ENCODE peak calls at places on chromosome 14, in six cellular contexts. One of them, this sample, is unnamed.

GRCh38 chr14:98189077-98189476 is 1082.9 kb downstream of the BCL11B start:
- DNase-seq in GM23248: no peak
- DNase-seq in PC-3: no peak
- DNase-seq in hepatocyte: no peak
- DNase-seq in OCI-LY7: no peak
- DNase-seq in HCT116: no peak
- DNase-seq in this sample: no peak

GRCh38 chr14:52937306-52937705 is 13.5 kb downstream of the FERMT2 start:
- DNase-seq in GM23248: peak; percentile 32
- DNase-seq in PC-3: no peak
- DNase-seq in OCI-LY7: no peak
- DNase-seq in HCT116: no peak
- DNase-seq in hepatocyte: no peak
- DNase-seq in this sample: no peak

GRCh38 chr14:97970222-97970621 is 1173.0 kb downstream of the VRK1 start:
- DNase-seq in OCI-LY7: no peak
- DNase-seq in hepatocyte: no peak
- DNase-seq in HCT116: no peak
- DNase-seq in PC-3: no peak
- DNase-seq in GM23248: no peak
- DNase-seq in this sample: no peak

GRCh38 chr14:25006961-25007795 is 42.8 kb downstream of the STXBP6 start:
- DNase-seq in hepatocyte: peak; percentile 71
- DNase-seq in OCI-LY7: no peak
- DNase-seq in HCT116: no peak
- DNase-seq in PC-3: peak; percentile 62
- DNase-seq in GM23248: peak; percentile 97
- DNase-seq in this sample: no peak

GRCh38 chr14:92644166-92644565 is 104.3 kb downstream of the LGMN start:
- DNase-seq in OCI-LY7: no peak
- DNase-seq in HCT116: peak; percentile 52
- DNase-seq in GM23248: peak; percentile 81
- DNase-seq in PC-3: peak; percentile 94
- DNase-seq in hepatocyte: no peak
- DNase-seq in this sample: no peak

GRCh38 chr14:36647417-36647826 is 14.2 kb upstream of the PAX9 start:
- DNase-seq in OCI-LY7: no peak
- DNase-seq in GM23248: no peak
- DNase-seq in HCT116: no peak
- DNase-seq in hepatocyte: no peak
- DNase-seq in PC-3: no peak
- DNase-seq in this sample: peak; percentile 47

GRCh38 chr14:63896278-63896720 is 43.5 kb downstream of the SYNE2 start:
- DNase-seq in hepatocyte: peak; percentile 16
- DNase-seq in PC-3: peak; percentile 73
- DNase-seq in HCT116: peak; percentile 12
- DNase-seq in OCI-LY7: no peak
- DNase-seq in GM23248: peak; percentile 72
- DNase-seq in this sample: no peak

GRCh38 chr14:102272392-102272791 is 32.6 kb downstream of the MOK start:
- DNase-seq in HCT116: no peak
- DNase-seq in OCI-LY7: no peak
- DNase-seq in hepatocyte: no peak
- DNase-seq in PC-3: no peak
- DNase-seq in GM23248: peak; percentile 66
- DNase-seq in this sample: no peak

GRCh38 chr14:56185991-56186390 is 67.8 kb downstream of the PELI2 start:
- DNase-seq in PC-3: no peak
- DNase-seq in HCT116: no peak
- DNase-seq in GM23248: no peak
- DNase-seq in hepatocyte: no peak
- DNase-seq in OCI-LY7: no peak
- DNase-seq in this sample: no peak

GRCh38 chr14:93085916-93086315 is 29.8 kb downstream of the ITPK1 start:
- DNase-seq in hepatocyte: no peak
- DNase-seq in OCI-LY7: no peak
- DNase-seq in HCT116: no peak
- DNase-seq in PC-3: peak; percentile 45
- DNase-seq in GM23248: peak; percentile 11
- DNase-seq in this sample: peak; percentile 64

GRCh38 chr14:80494769-80495168 is 283.5 kb upstream of the DIO2 start:
- DNase-seq in PC-3: no peak
- DNase-seq in OCI-LY7: no peak
- DNase-seq in hepatocyte: no peak
- DNase-seq in GM23248: no peak
- DNase-seq in HCT116: no peak
- DNase-seq in this sample: no peak

GRCh38 chr14:20848316-20848954 is 42.8 kb upstream of the RNASE3 start:
- DNase-seq in GM23248: peak; percentile 77
- DNase-seq in OCI-LY7: no peak
- DNase-seq in HCT116: peak; percentile 32
- DNase-seq in PC-3: peak; percentile 95
- DNase-seq in hepatocyte: peak; percentile 41
- DNase-seq in this sample: no peak

GRCh38 chr14:54881761-54882401 is 20.7 kb downstream of the GCH1 start:
- DNase-seq in OCI-LY7: peak; percentile 45
- DNase-seq in HCT116: no peak
- DNase-seq in GM23248: peak; percentile 76
- DNase-seq in PC-3: no peak
- DNase-seq in hepatocyte: no peak
- DNase-seq in this sample: no peak

GRCh38 chr14:102043251-102044025 is 43.4 kb downstream of the HSP90AA1 start:
- DNase-seq in GM23248: peak; percentile 90
- DNase-seq in hepatocyte: no peak
- DNase-seq in PC-3: peak; percentile 31
- DNase-seq in HCT116: no peak
- DNase-seq in OCI-LY7: no peak
- DNase-seq in this sample: no peak

GRCh38 chr14:24171422-24172260 is at the start of gene REC8:
- DNase-seq in PC-3: no peak
- DNase-seq in hepatocyte: peak; percentile 95
- DNase-seq in GM23248: no peak
- DNase-seq in HCT116: no peak
- DNase-seq in OCI-LY7: no peak
- DNase-seq in this sample: peak; percentile 100

GRCh38 chr14:66974397-66975025 is 214.7 kb upstream of the GARIN2 start:
- DNase-seq in OCI-LY7: no peak
- DNase-seq in PC-3: peak; percentile 59
- DNase-seq in GM23248: peak; percentile 15
- DNase-seq in HCT116: no peak
- DNase-seq in hepatocyte: no peak
- DNase-seq in this sample: no peak

DNA sequence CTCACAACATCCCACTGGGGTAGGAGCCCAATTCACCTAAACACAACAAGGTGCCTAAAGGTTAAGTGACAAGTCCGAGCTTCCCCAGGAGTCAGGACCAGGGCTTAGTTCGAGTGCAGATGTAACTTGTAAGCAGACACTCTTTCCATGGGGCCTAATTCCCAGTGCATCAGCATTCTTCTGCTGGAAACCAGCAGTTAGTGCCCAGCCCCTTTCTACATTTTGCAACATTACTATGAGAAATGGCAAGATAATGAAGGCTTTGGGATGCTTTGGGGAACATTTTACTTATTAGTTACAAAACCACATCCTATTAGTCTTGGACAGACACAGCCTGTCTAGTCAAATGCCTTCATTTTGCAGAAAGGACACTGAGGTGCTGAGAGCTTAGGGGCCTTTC is 179.8 kb downstream of the CALM1 start:
- DNase-seq in PC-3: no peak
- DNase-seq in HCT116: no peak
- DNase-seq in OCI-LY7: no peak
- DNase-seq in GM23248: peak; percentile 43
- DNase-seq in hepatocyte: peak; percentile 32
- DNase-seq in this sample: no peak
- TF ChIP-seq EZH2phosphoT487 in PC-3: no peak
- TF ChIP-seq EZH2phosphoT487 in HCT116: no peak
- TF ChIP-seq EZH2phosphoT487 in OCI-LY7: no peak
- TF ChIP-seq EZH2phosphoT487 in GM23248: no peak
- TF ChIP-seq EZH2phosphoT487 in hepatocyte: no peak
- TF ChIP-seq EZH2phosphoT487 in this sample: no peak

GRCh38 chr14:68705741-68706283 is 87.1 kb downstream of the ZFP36L1 start:
- DNase-seq in GM23248: no peak
- DNase-seq in HCT116: no peak
- DNase-seq in hepatocyte: no peak
- DNase-seq in OCI-LY7: no peak
- DNase-seq in PC-3: no peak
- DNase-seq in this sample: no peak

GRCh38 chr14:68703093-68703492 is 89.8 kb downstream of the ZFP36L1 start:
- DNase-seq in HCT116: no peak
- DNase-seq in hepatocyte: no peak
- DNase-seq in PC-3: peak; percentile 83
- DNase-seq in GM23248: peak; percentile 91
- DNase-seq in OCI-LY7: no peak
- DNase-seq in this sample: no peak

GRCh38 chr14:68707496-68707895 is 85.4 kb downstream of the ZFP36L1 start:
- DNase-seq in HCT116: no peak
- DNase-seq in hepatocyte: no peak
- DNase-seq in GM23248: no peak
- DNase-seq in OCI-LY7: no peak
- DNase-seq in PC-3: no peak
- DNase-seq in this sample: no peak

GRCh38 chr14:68702578-68702977 is 90.3 kb downstream of the ZFP36L1 start:
- DNase-seq in PC-3: no peak
- DNase-seq in HCT116: no peak
- DNase-seq in OCI-LY7: no peak
- DNase-seq in hepatocyte: no peak
- DNase-seq in GM23248: no peak
- DNase-seq in this sample: no peak

DNA sequence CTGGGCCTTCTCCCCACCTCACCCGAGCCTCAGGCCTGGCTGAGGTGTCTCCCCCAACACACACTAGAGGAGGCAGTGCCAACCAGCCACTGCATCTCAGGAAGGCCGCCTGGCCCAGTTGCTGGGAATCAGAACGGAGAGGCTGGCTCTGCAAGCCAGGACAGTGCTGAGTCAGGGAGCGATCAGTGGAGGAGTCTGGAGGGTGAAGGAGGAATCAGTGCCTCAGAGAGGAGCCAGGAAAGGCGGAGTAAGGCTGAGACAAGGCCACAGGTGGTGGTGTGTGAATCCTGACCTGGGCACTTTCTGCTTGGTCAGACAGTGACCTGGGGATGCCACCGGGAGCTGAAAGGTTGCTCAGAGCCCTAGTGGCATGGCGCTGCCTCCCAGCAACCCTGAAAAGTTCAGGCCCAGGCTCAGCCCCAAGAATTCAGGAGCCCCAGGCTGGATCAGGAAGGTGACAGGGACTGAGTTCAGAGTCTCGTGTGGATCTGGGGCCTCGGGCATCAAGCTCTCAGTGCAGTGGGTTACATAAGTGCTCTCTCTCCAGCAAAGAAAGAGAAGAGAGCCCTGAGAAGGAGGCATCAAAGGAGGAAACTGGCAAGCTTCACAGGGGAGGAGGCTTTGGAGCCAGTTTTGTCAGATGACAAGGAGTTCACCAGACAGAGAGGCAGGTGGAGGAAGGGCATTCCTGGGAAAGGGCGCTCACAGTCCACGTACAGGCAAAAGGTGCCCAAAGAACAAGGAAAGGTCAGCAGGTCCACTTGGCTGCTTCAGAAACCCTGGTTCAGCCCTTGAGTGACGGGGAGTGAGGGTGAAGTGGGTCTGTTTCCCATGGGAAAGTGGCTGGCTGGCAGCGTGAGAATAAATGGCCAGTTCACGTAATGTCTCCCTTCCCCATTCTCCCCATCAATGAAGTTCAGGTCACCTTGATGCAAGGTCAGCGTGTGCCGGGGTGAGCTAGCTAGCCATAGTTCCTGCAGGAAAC is 87.8 kb downstream of the ZFP36L1 start:
- DNase-seq in PC-3: peak; percentile 67
- DNase-seq in GM23248: peak; percentile 92
- DNase-seq in OCI-LY7: no peak
- DNase-seq in hepatocyte: no peak
- DNase-seq in HCT116: no peak
- DNase-seq in this sample: no peak
- TF ChIP-seq EZH2phosphoT487 in PC-3: no peak
- TF ChIP-seq EZH2phosphoT487 in GM23248: no peak
- TF ChIP-seq EZH2phosphoT487 in OCI-LY7: no peak
- TF ChIP-seq EZH2phosphoT487 in hepatocyte: no peak
- TF ChIP-seq EZH2phosphoT487 in HCT116: no peak
- TF ChIP-seq EZH2phosphoT487 in this sample: no peak

GRCh38 chr14:74619672-74620131 is 7.7 kb upstream of the LTBP2 start:
- DNase-seq in PC-3: peak; percentile 63
- DNase-seq in HCT116: no peak
- DNase-seq in GM23248: peak; percentile 99
- DNase-seq in OCI-LY7: no peak
- DNase-seq in hepatocyte: peak; percentile 80
- DNase-seq in this sample: no peak
- TF ChIP-seq EZH2phosphoT487 in PC-3: no peak
- TF ChIP-seq EZH2phosphoT487 in HCT116: no peak
- TF ChIP-seq EZH2phosphoT487 in GM23248: no peak
- TF ChIP-seq EZH2phosphoT487 in OCI-LY7: no peak
- TF ChIP-seq EZH2phosphoT487 in hepatocyte: no peak
- TF ChIP-seq EZH2phosphoT487 in this sample: no peak

GRCh38 chr14:86153480-86153879 is 623.5 kb downstream of the FLRT2 start:
- DNase-seq in HCT116: no peak
- DNase-seq in OCI-LY7: no peak
- DNase-seq in hepatocyte: no peak
- DNase-seq in GM23248: no peak
- DNase-seq in PC-3: no peak
- DNase-seq in this sample: peak; percentile 52
- TF ChIP-seq EZH2phosphoT487 in HCT116: no peak
- TF ChIP-seq EZH2phosphoT487 in OCI-LY7: no peak
- TF ChIP-seq EZH2phosphoT487 in hepatocyte: no peak
- TF ChIP-seq EZH2phosphoT487 in GM23248: no peak
- TF ChIP-seq EZH2phosphoT487 in PC-3: no peak
- TF ChIP-seq EZH2phosphoT487 in this sample: no peak

GRCh38 chr14:26199599-26200370 is 398.0 kb downstream of the NOVA1 start:
- DNase-seq in OCI-LY7: no peak
- DNase-seq in PC-3: peak; percentile 46
- DNase-seq in HCT116: no peak
- DNase-seq in hepatocyte: no peak
- DNase-seq in GM23248: peak; percentile 42
- DNase-seq in this sample: no peak
- TF ChIP-seq EZH2phosphoT487 in OCI-LY7: no peak
- TF ChIP-seq EZH2phosphoT487 in PC-3: no peak
- TF ChIP-seq EZH2phosphoT487 in HCT116: no peak
- TF ChIP-seq EZH2phosphoT487 in hepatocyte: no peak
- TF ChIP-seq EZH2phosphoT487 in GM23248: peak; percentile 61
- TF ChIP-seq EZH2phosphoT487 in this sample: no peak

GRCh38 chr14:23068792-23069412 is 11.6 kb upstream of the CDH24 start:
- DNase-seq in HCT116: peak; percentile 88
- DNase-seq in PC-3: peak; percentile 96
- DNase-seq in OCI-LY7: peak; percentile 87
- DNase-seq in GM23248: peak; percentile 92
- DNase-seq in hepatocyte: peak; percentile 94
- DNase-seq in this sample: peak; percentile 96
- TF ChIP-seq EZH2phosphoT487 in HCT116: no peak
- TF ChIP-seq EZH2phosphoT487 in PC-3: no peak
- TF ChIP-seq EZH2phosphoT487 in OCI-LY7: no peak
- TF ChIP-seq EZH2phosphoT487 in GM23248: no peak
- TF ChIP-seq EZH2phosphoT487 in hepatocyte: no peak
- TF ChIP-seq EZH2phosphoT487 in this sample: no peak

This sample was measured in GM23338.